ENCODE peak calls at places on chromosomes 7 and 10, in five cellular contexts. M, C, D, L and R are unnamed samples.
A peak's percentile ranks its signal among the peaks of the same experiment; 100 is the strongest.

GRCh38 chr7:46452781-46453180 is 531.7 kb upstream of the IGFBP3 start:
- DNase-seq in D (no peak), L (no peak), M (no peak), C (no peak), R (no peak)

GRCh38 chr10:53140516-53140915 is 367.9 kb upstream of the MBL2 start:
- DNase-seq in C (no peak), M (no peak), D (peak; percentile 31), L (no peak), R (peak; percentile 28)

GRCh38 chr10:103679096-103679790 is 176.1 kb downstream of the SH3PXD2A start:
- DNase-seq in M (no peak), L (no peak), C (no peak), D (peak; percentile 38), R (peak; percentile 62)

GRCh38 chr10:31604141-31604540 is 285.1 kb downstream of the ZEB1 start:
- DNase-seq in D (peak; percentile 59), L (no peak), M (no peak), C (no peak), R (no peak)

GRCh38 chr7:94183289-94183749 is 179.2 kb upstream of the BET1 start:
- DNase-seq in C (no peak), L (no peak), D (peak; percentile 100), M (no peak), R (peak; percentile 100)

GRCh38 chr10:22681783-22682183 is 32.6 kb downstream of the PIP4K2A start:
- DNase-seq in L (peak; percentile 37), C (no peak), D (peak; percentile 87), M (peak; percentile 38), R (peak; percentile 87)

GRCh38 chr7:1550005-1550845 is 5.8 kb downstream of the TMEM184A start:
- DNase-seq in L (no peak), D (no peak), C (no peak), M (no peak), R (no peak)

GRCh38 chr7:105611856-105612775 is 30.8 kb upstream of the EFCAB10 start:
- DNase-seq in M (no peak), L (no peak), D (peak; percentile 27), C (no peak), R (peak; percentile 37)

GRCh38 chr10:70476249-70477035 is 2.1 kb upstream of the PALD1 start:
- DNase-seq in D (no peak), C (no peak), L (no peak), M (no peak), R (no peak)

GRCh38 chr7:44286618-44287487 is 38.5 kb downstream of the CAMK2B start:
- DNase-seq in C (peak; percentile 42), L (no peak), M (no peak), D (no peak), R (no peak)

GRCh38 chr7:71615017-71615416 is 483.1 kb downstream of the GALNT17 start:
- DNase-seq in M (no peak), L (no peak), D (no peak), C (no peak), R (no peak)

GRCh38 chr10:131746785-131747184 is 154.0 kb upstream of the PPP2R2D start:
- DNase-seq in C (no peak), L (no peak), M (no peak), D (no peak), R (no peak)

GRCh38 chr10:80191589-80192270 is 13.6 kb downstream of the ANXA11 start:
- DNase-seq in C (no peak), L (no peak), M (no peak), D (no peak), R (no peak)

GRCh38 chr7:421056-421991 is 98.3 kb downstream of the PDGFA start:
- DNase-seq in L (no peak), D (no peak), C (no peak), M (no peak), R (no peak)

GRCh38 chr7:108226723-108227359 is 96.7 kb upstream of the LAMB4 start:
- DNase-seq in C (no peak), M (no peak), L (no peak), D (no peak), R (no peak)

GRCh38 chr7:102953421-102953820 is 40.6 kb downstream of the LRRC17 start:
- DNase-seq in M (no peak), C (no peak), D (no peak), L (no peak), R (no peak)

GRCh38 chr7:19491821-19492452 is 216.9 kb downstream of the POLR1F start:
- DNase-seq in M (no peak), D (peak; percentile 78), L (no peak), C (no peak), R (peak; percentile 68)

GRCh38 chr10:3395487-3395886 is 222.9 kb upstream of the PITRM1 start:
- DNase-seq in M (no peak), D (no peak), C (peak; percentile 45), L (no peak), R (no peak)

GRCh38 chr10:30581779-30582380 is 47.7 kb downstream of the LYZL2 start:
- DNase-seq in D (peak; percentile 63), L (no peak), M (no peak), C (no peak), R (peak; percentile 68)

GRCh38 chr10:119821172-119821571 is 51.5 kb downstream of the MCMBP start:
- DNase-seq in D (no peak), M (no peak), C (no peak), L (no peak), R (no peak)

GRCh38 chr10:102555781-102556328 is 52.1 kb downstream of the SUFU start:
- DNase-seq in L (no peak), M (no peak), C (no peak), D (peak; percentile 67), R (peak; percentile 53)

GRCh38 chr10:73769396-73769795 is 12.5 kb upstream of the CHCHD1 start:
- DNase-seq in L (no peak), M (no peak), D (no peak), C (peak; percentile 38), R (no peak)

GRCh38 chr7:76225379-76225778 is 23.7 kb downstream of the SRRM3 start:
- DNase-seq in C (no peak), D (peak; percentile 31), M (no peak), L (no peak), R (peak; percentile 45)

GRCh38 chr10:124827474-124827873 is 25.9 kb downstream of the ABRAXAS2 start:
- DNase-seq in D (peak; percentile 66), M (peak; percentile 15), C (no peak), L (no peak), R (peak; percentile 46)

GRCh38 chr7:17497549-17498193 is 199.2 kb downstream of the AHR start:
- DNase-seq in L (no peak), D (no peak), M (no peak), C (no peak), R (no peak)

GRCh38 chr7:112143567-112143966 is 62.6 kb downstream of the DOCK4 start:
- DNase-seq in M (no peak), D (peak; percentile 93), C (no peak), L (no peak), R (peak; percentile 75)

GRCh38 chr7:41881313-41882130 is 178.6 kb upstream of the INHBA start:
- DNase-seq in C (peak; percentile 71), M (peak; percentile 85), D (no peak), L (peak; percentile 76), R (peak; percentile 35)

GRCh38 chr7:106071356-106071998 is 40.6 kb downstream of the SYPL1 start:
- DNase-seq in L (peak; percentile 44), D (no peak), M (peak; percentile 47), C (no peak), R (peak; percentile 25)

GRCh38 chr10:29757551-29758297 is 123.0 kb upstream of the SVIL start:
- DNase-seq in D (peak; percentile 25), L (no peak), C (no peak), M (no peak), R (peak; percentile 50)